ENCODE peak calls at places on chromosome 11, in four cellular contexts. I, V, K and X are unnamed samples.

GRCh38 chr11:85875505-85875904 is 20.3 kb downstream of the CCDC83 start:
- DNase-seq in I (no peak), V (no peak), K (no peak), X (no peak)

GRCh38 chr11:74004694-74005615 is 3.9 kb downstream of the UCP3 start:
- DNase-seq in I (no peak), V (no peak), K (peak), X (no peak)

GRCh38 chr11:36945384-36945783 is 347.3 kb upstream of the RAG2 start:
- DNase-seq in I (peak), V (no peak), K (no peak), X (no peak)

GRCh38 chr11:1639102-1639620 is 9.6 kb downstream of the KRTAP5-5 start:
- DNase-seq in I (no peak), V (no peak), K (no peak), X (no peak)

GRCh38 chr11:109789911-109790310 is 303.3 kb upstream of the ZC3H12C start:
- DNase-seq in I (no peak), V (no peak), K (no peak), X (no peak)

GRCh38 chr11:44643207-44643606 is 77.7 kb downstream of the CD82 start:
- DNase-seq in I (no peak), V (no peak), K (no peak), X (no peak)

GRCh38 chr11:69442807-69443137 is 38.7 kb upstream of the LINC01488 start:
- DNase-seq in I (peak), V (peak), K (no peak), X (no peak)

GRCh38 chr11:116465056-116465455 is 307.7 kb downstream of the BUD13 start:
- DNase-seq in I (no peak), V (no peak), K (no peak), X (no peak)

GRCh38 chr11:61671527-61671926 is 8.7 kb upstream of the DAGLA start:
- DNase-seq in I (peak), V (no peak), K (no peak), X (no peak)

GRCh38 chr11:69378303-69379141 is 84.6 kb downstream of the MYEOV start:
- DNase-seq in I (no peak), V (no peak), K (no peak), X (no peak)

GRCh38 chr11:8932564-8933180 is at the start of gene C11orf16:
- DNase-seq in I (no peak), V (no peak), K (no peak), X (no peak)

GRCh38 chr11:128349650-128350296 is 237.6 kb downstream of the ETS1 start:
- DNase-seq in I (no peak), V (no peak), K (no peak), X (no peak)

GRCh38 chr11:67551127-67551526 is 27.9 kb upstream of the CABP2 start:
- DNase-seq in I (no peak), V (no peak), K (no peak), X (no peak)

GRCh38 chr11:65672180-65672860 is 9.6 kb upstream of the RELA start:
- DNase-seq in I (no peak), V (no peak), K (no peak), X (no peak)

GRCh38 chr11:35723493-35724284 is 61.1 kb downstream of the TRIM44 start:
- DNase-seq in I (no peak), V (no peak), K (no peak), X (no peak)

GRCh38 chr11:66081505-66081904 is 11.4 kb downstream of the PACS1 start:
- DNase-seq in I (peak), V (no peak), K (peak), X (no peak)

GRCh38 chr11:128207861-128208321 is 379.5 kb downstream of the ETS1 start:
- DNase-seq in I (peak), V (peak), K (no peak), X (peak)

GRCh38 chr11:45725776-45726606 is 60.6 kb upstream of the CHST1 start:
- DNase-seq in I (no peak), V (no peak), K (no peak), X (no peak)

GRCh38 chr11:12705874-12706273 is 31.7 kb downstream of the TEAD1 start:
- DNase-seq in I (no peak), V (no peak), K (no peak), X (no peak)

GRCh38 chr11:134244593-134244992 is 8.6 kb downstream of the THYN1 start:
- DNase-seq in I (peak), V (peak), K (no peak), X (no peak)

GRCh38 chr11:28209906-28210305 is 101.7 kb downstream of the METTL15 start:
- DNase-seq in I (no peak), V (no peak), K (no peak), X (no peak)

GRCh38 chr11:107705027-107705426 is 6.8 kb downstream of the SLN start:
- DNase-seq in I (peak), V (peak), K (no peak), X (peak)

GRCh38 chr11:36509265-36509664 is 807 bp downstream of the TRAF6 start:
- DNase-seq in I (peak), V (peak), K (no peak), X (no peak)

GRCh38 chr11:1876361-1877063 is 15.2 kb downstream of the PRR33 start:
- DNase-seq in I (peak), V (peak), K (no peak), X (no peak)

GRCh38 chr11:103662880-103663279 is 373.6 kb upstream of the DDI1 start:
- DNase-seq in I (no peak), V (no peak), K (no peak), X (no peak)